ENCODE peak calls at places on chromosomes 1 and 21, in four cellular contexts. F is NT2/D1, X is H1, J is HCT116. C is an unnamed sample.

GRCh38 chr1:115277276-115277675 is 60.8 kb downstream of the NGF start:
- DNase-seq in X (no peak), J (peak), F (no peak), C (no peak)

GRCh38 chr1:234716907-234717375 is 107.0 kb upstream of the IRF2BP2 start:
- DNase-seq in J (no peak), X (no peak), F (no peak), C (no peak)

GRCh38 chr1:203544485-203544884 is 50.5 kb downstream of the OPTC start:
- DNase-seq in F (peak), J (no peak), X (no peak), C (no peak)

GRCh38 chr1:113874017-113874879 is 2.7 kb upstream of the PTPN22 start:
- DNase-seq in X (no peak), J (peak), F (peak), C (peak)

GRCh38 chr21:15978158-15978805 is 248.5 kb downstream of the USP25 start:
- DNase-seq in J (no peak), X (no peak), F (no peak), C (no peak)

GRCh38 chr1:26278835-26279597 is 870 bp upstream of the SH3BGRL3 start:
- DNase-seq in J (no peak), F (no peak), X (no peak), C (peak)

GRCh38 chr1:212606734-212607205 is 1.8 kb upstream of the ATF3 start:
- DNase-seq in X (no peak), J (no peak), F (no peak), C (peak)

GRCh38 chr1:228927947-228928898 is 192.9 kb downstream of the RHOU start:
- DNase-seq in J (no peak), F (no peak), X (no peak), C (no peak)

GRCh38 chr1:27106561-27107323 is 48.2 kb downstream of the SLC9A1 start:
- DNase-seq in J (no peak), X (no peak), F (no peak), C (no peak)

GRCh38 chr21:43731476-43731875 is 12.5 kb downstream of the PDXK start:
- DNase-seq in F (no peak), J (no peak), X (no peak), C (no peak)

GRCh38 chr1:160800645-160801408 is 4.9 kb downstream of the LY9 start:
- DNase-seq in F (no peak), J (no peak), X (no peak), C (no peak)

DNA sequence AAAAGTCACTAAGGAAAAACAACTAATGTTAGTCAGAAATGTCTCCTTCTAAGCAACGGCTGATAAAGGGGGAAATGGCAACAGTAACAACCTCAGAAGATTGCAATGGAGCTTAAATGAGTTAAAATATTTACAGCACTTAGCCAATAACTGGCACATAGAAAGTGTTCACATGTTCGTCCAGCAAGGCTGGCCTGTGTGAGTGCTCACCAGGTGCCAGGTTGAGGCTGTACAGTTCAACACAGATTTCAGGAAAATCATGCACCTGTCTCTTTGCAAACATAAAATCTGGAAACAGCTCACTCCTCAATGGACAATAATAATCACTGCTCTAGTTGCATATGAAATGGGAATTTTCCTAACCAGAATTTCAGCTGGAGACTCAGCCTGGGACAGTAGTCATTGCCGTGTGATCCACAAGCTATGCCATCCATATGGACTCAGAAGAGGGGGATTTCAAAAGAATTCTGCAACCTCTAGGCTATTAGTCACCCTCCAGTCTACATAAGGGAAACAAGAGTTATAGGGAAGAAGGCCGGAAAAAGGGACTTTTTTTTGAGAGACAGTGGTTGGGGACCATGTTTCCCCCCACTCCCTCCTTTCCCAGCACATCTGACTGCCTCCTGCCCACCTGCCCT is 68.6 kb downstream of the SYDE2 start:
- DNase-seq in X (no peak), F (no peak), J (no peak), C (no peak)
- TF ChIP-seq ZNF274 in X (no peak), F (no peak), J (no peak), C (no peak)

DNA sequence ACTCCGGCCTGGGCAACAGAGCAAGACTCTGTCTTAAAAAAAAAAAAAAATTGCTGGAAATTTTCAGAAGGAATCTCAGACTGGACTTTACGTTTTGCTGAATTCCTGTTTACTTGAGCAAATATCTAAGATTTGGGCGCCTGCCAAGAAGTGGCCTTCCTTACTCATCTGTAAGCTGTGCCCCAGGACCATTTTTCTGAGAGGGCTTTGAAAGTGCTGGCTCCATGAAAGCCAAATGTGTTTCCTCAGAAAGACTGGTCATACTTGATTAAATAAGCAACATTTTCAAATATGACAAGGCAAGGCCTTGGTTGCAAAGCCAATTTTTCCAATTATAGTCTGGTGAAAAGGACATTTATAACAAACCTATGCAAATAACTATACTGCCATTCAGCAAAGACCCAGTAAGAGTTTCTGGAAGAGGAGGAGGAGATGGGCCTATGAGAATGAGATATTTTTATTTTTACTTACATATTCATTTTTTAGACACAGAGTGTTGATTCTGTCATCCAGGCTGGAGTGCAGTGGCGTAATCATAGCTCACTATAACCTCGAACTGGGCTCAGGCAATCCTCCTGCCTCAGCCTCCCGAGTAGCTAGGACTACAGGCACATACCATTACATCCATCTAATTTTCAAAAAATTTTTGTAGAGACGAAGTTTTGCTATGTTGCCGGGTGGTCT is 56.3 kb upstream of the HTR1D start:
- DNase-seq in X (no peak), F (no peak), J (peak), C (peak)
- TF ChIP-seq ZNF274 in X (no peak), F (no peak), J (no peak), C (no peak)

DNA sequence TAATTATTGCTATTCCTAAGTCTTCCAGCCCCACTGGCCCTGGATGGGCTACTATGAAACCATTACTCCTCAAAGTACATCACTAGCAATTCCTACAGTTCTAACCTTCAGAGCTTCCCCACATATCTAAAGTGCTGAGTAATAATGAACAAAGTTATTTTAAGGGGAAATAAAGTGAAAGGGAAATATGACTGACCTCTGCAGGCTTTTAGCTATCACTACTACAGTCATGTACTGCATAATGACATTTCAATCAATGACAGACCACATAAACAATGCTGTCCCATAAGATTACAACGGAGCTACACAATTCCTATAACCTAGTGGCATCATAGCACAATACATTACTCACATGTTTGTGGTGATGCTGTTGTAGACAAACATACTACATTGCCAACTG is 32.5 kb upstream of the ASPM start:
- DNase-seq in F (no peak), J (no peak), X (no peak), C (peak)
- TF ChIP-seq ZNF274 in F (no peak), J (no peak), X (no peak), C (no peak)

GRCh38 chr21:36080386-36080785 is 10.6 kb downstream of the CBR1 start:
- DNase-seq in F (no peak), X (no peak), J (no peak), C (no peak)

GRCh38 chr21:36079671-36080070 is 9.8 kb downstream of the CBR1 start:
- DNase-seq in J (no peak), X (no peak), F (no peak), C (peak)

GRCh38 chr21:36076878-36077658 is 7.2 kb downstream of the CBR1 start:
- DNase-seq in X (no peak), F (no peak), J (no peak), C (no peak)

GRCh38 chr21:36077758-36078157 is 7.9 kb downstream of the CBR1 start:
- DNase-seq in J (no peak), X (no peak), F (no peak), C (peak)

DNA sequence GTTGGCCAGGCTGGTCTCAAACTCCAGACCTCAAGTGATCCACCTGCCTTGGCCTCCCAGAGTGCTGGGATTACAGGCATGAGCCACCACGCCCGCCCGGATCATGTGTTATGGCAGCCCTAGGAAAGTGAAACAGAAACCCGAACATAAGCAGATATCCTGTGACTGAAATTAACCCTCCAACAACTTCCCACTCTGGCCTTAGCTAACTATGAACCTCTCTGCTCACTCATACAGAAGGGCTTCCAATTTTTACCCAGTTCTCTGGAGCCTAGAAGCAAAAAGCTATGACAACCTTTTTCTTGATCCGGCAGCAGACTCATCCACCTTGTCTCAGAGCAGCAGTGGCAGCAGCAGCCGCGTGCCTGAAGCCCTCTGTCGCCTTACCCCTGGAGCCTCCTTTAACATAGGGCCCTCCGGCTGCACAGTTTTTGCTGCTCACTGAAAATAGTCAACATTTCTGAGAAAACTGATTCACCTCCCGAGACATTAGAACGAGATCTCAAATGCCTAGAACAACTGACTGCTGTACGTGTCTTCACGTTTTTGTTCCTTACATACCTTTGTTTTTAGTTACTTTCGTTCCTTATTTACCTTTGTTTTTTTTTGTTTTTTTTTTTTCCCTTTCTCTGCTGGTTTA is 9.3 kb downstream of the CBR1 start:
- DNase-seq in F (no peak), J (no peak), X (no peak), C (peak)
- TF ChIP-seq ZNF274 in F (no peak), J (no peak), X (no peak), C (no peak)

GRCh38 chr21:33028271-33028670 is 2.5 kb downstream of the OLIG2 start:
- DNase-seq in J (no peak), X (no peak), F (no peak), C (no peak)
- TF ChIP-seq ZNF274 in J (no peak), X (no peak), F (no peak), C (no peak)

DNA sequence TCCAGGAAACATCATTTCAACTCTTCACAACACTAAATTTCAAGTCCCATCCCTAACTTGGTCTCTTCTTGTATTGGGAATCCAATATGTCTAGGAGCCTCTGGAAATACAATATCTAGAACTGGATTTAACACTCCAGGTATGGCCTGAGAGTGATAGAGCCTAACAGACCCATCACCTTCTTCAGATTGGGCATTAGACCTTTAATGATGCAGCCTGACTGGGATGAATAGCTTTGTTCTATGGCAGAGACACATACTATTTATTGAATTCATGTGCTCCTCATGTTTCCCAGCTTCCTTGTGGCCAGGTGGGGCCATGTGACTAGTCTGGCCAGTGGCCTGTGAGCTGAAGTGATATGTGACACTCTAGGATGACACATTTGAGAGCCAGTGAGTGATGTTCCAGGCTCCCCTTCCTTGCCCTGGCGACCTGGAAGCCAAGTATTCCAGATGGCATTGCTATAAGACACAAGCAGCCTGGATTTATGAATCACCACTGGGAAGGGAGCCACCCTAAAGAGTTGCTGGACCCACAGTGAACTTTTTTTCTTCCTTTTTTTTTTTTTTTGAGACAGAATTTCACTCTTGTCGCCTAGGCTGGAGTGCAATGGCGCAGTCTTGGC is 31.0 kb upstream of the POU3F1 start:
- DNase-seq in J (no peak), X (no peak), F (no peak), C (no peak)
- TF ChIP-seq ZNF274 in J (no peak), X (no peak), F (no peak), C (no peak)